ENCODE peak calls at places on chromosomes 2 and 18, in five cellular contexts. Z, R, E, Q and T are unnamed samples. For H3K27me3, the result is how much of the 10 kb centered on the place peaks cover.

GRCh38 chr2:72915907-72916742 is 1.2 kb upstream of the EMX1 start:
- DNase-seq in Q (peak), Z (no peak), E (peak), R (peak), T (no peak)

GRCh38 chr2:212484563-212485080 is 54.0 kb downstream of the ERBB4 start:
- DNase-seq in E (peak), Q (no peak), R (no peak), Z (no peak), T (no peak)

GRCh38 chr2:64111426-64111825 is 32.8 kb downstream of the PELI1 start:
- DNase-seq in Q (no peak), R (no peak), Z (no peak), E (no peak), T (no peak)

GRCh38 chr2:144323946-144324345 is 196.0 kb downstream of the ZEB2 start:
- DNase-seq in E (no peak), Z (no peak), R (no peak), Q (no peak), T (no peak)

GRCh38 chr2:64485961-64486360 is 32.0 kb downstream of the LGALSL start:
- DNase-seq in Q (peak), Z (no peak), R (no peak), E (peak), T (no peak)

GRCh38 chr2:29528891-29529520 is 392.4 kb downstream of the ALK start:
- DNase-seq in R (no peak), Q (no peak), E (no peak), Z (no peak), T (no peak)

GRCh38 chr2:172674034-172674967 is 61.3 kb upstream of the RAPGEF4 start:
- DNase-seq in E (peak), R (peak), Z (no peak), Q (no peak), T (no peak)

GRCh38 chr2:126187665-126188064 is 468.3 kb upstream of the GYPC start:
- DNase-seq in Z (no peak), R (no peak), E (no peak), Q (no peak), T (no peak)

GRCh38 chr2:102120261-102121259 is 22.0 kb upstream of the IL1R1 start:
- DNase-seq in R (no peak), Z (no peak), Q (no peak), E (no peak), T (no peak)

GRCh38 chr2:120441351-120441700 is 95.4 kb downstream of the INHBB start:
- DNase-seq in R (no peak), Q (no peak), Z (no peak), E (no peak), T (no peak)

GRCh38 chr2:230794472-230794871 is 70.3 kb upstream of the ITM2C start:
- DNase-seq in Z (no peak), E (no peak), R (no peak), Q (no peak), T (peak)

GRCh38 chr2:214077727-214078126 is 333.1 kb upstream of the VWC2L start:
- DNase-seq in Z (no peak), E (no peak), Q (no peak), R (no peak), T (no peak)

GRCh38 chr2:173221937-173222594 is 132.6 kb upstream of the CDCA7 start:
- DNase-seq in R (no peak), Z (no peak), E (no peak), Q (no peak), T (no peak)

GRCh38 chr2:206876176-206876575 is 63.1 kb upstream of the CPO start:
- DNase-seq in E (peak), R (no peak), Q (no peak), Z (no peak), T (no peak)

GRCh38 chr2:241898681-241899270 is 29.2 kb downstream of the RTP5 start:
- DNase-seq in Z (no peak), E (no peak), Q (peak), R (no peak), T (no peak)

GRCh38 chr18:25351773-25352628 is at the start of gene ZNF521:
- DNase-seq in Z (peak), E (peak), R (peak), Q (peak), T (no peak)

GRCh38 chr2:172120118-172120517 is 17.4 kb upstream of the DLX2 start:
- DNase-seq in Q (no peak), R (no peak), E (no peak), Z (no peak), T (no peak)

GRCh38 chr2:23385748-23386421 is 906 bp downstream of the KLHL29 start:
- DNase-seq in E (peak), Q (no peak), R (no peak), Z (peak), T (no peak)

GRCh38 chr2:144701259-144701658 is 181.3 kb upstream of the ZEB2 start:
- DNase-seq in R (no peak), Q (no peak), Z (no peak), E (no peak), T (no peak)

GRCh38 chr2:111227716-111228141 is 107.0 kb downstream of the BCL2L11 start:
- DNase-seq in Z (no peak), E (peak), Q (no peak), R (no peak), T (no peak)

GRCh38 chr2:26721267-26722032 is 28.9 kb downstream of the KCNK3 start:
- DNase-seq in Z (no peak), Q (no peak), E (peak), R (no peak), T (no peak)

GRCh38 chr2:68689553-68690537 is 44.8 kb upstream of the ARHGAP25 start:
- DNase-seq in Z (no peak), E (no peak), R (no peak), Q (no peak), T (no peak)

GRCh38 chr2:58419983-58420382 is 178.9 kb upstream of the FANCL start:
- DNase-seq in Q (no peak), E (no peak), Z (no peak), R (no peak), T (no peak)

GRCh38 chr2:64463784-64464183 is 9.8 kb downstream of the LGALSL start:
- DNase-seq in R (no peak), Q (no peak), Z (no peak), E (peak), T (no peak)

GRCh38 chr2:66929632-66930385 is 467.3 kb upstream of the ETAA1 start:
- DNase-seq in Z (peak), E (no peak), Q (peak), R (no peak), T (no peak)

GRCh38 chr18:70256994-70257393 is 31.9 kb upstream of the SOCS6 start:
- DNase-seq in Z (no peak), E (no peak), Q (no peak), R (no peak), T (no peak)

GRCh38 chr2:97911922-97912575 is 83.7 kb downstream of the TMEM131 start:
- DNase-seq in Z (no peak), R (no peak), Q (no peak), E (no peak), T (no peak)

GRCh38 chr18:24674236-24675004 is 214.0 kb downstream of the HRH4 start:
- DNase-seq in E (no peak), R (no peak), Z (no peak), Q (no peak), T (no peak)

GRCh38 chr18:33231474-33232317 is 208.8 kb downstream of the CCDC178 start:
- DNase-seq in R (peak), Z (peak), E (peak), Q (peak), T (peak)

GRCh38 chr2:47249427-47249826 is 94.3 kb upstream of the STPG4 start:
- DNase-seq in Q (no peak), Z (no peak), E (no peak), R (no peak), T (no peak)

GRCh38 chr2:18169121-18169786 is 290.8 kb downstream of the KCNS3 start:
- DNase-seq in E (no peak), Z (no peak), Q (no peak), R (no peak), T (no peak)

GRCh38 chr2:227674485-227674884 is 7.9 kb downstream of the SCYGR5 start:
- DNase-seq in R (no peak), Z (no peak), Q (no peak), E (no peak), T (no peak)

GRCh38 chr18:3624818-3625716 is 175.1 kb downstream of the TGIF1 start:
- DNase-seq in Q (peak), R (no peak), Z (no peak), E (peak), T (peak)

GRCh38 chr2:71466301-71467179 is 13.2 kb downstream of the DYSF start:
- DNase-seq in Q (no peak), R (no peak), Z (no peak), E (peak), T (no peak)

GRCh38 chr2:107412981-107413380 is 413.7 kb upstream of the RGPD4 start:
- DNase-seq in R (no peak), Q (no peak), Z (no peak), E (no peak), T (no peak)

GRCh38 chr18:57727952-57728807 is 74.9 kb downstream of the ATP8B1 start:
- DNase-seq in Z (peak), Q (no peak), R (no peak), E (no peak), T (no peak)

GRCh38 chr2:58644992-58645391 is 403.9 kb upstream of the FANCL start:
- DNase-seq in R (no peak), E (no peak), Z (no peak), Q (no peak), T (no peak)

GRCh38 chr2:178479758-178480226 is 465 bp upstream of the PLEKHA3 start:
- DNase-seq in R (no peak), Z (no peak), E (no peak), Q (peak), T (no peak)

GRCh38 chr2:30611572-30611971 is 164.5 kb downstream of the LCLAT1 start:
- DNase-seq in R (no peak), Q (no peak), E (no peak), Z (no peak), T (no peak)

GRCh38 chr2:28436525-28437051 is 43.9 kb downstream of the FOSL2 start:
- DNase-seq in Z (no peak), E (no peak), R (no peak), Q (peak), T (no peak)

GRCh38 chr2:118167026-118167425 is 78.8 kb downstream of the INSIG2 start:
- DNase-seq in Q (no peak), E (no peak), R (no peak), Z (no peak), T (no peak)
- H3K4me3 ChIP-seq in Q (no peak), E (no peak), R (no peak), Z (no peak), T (no peak)

DNA sequence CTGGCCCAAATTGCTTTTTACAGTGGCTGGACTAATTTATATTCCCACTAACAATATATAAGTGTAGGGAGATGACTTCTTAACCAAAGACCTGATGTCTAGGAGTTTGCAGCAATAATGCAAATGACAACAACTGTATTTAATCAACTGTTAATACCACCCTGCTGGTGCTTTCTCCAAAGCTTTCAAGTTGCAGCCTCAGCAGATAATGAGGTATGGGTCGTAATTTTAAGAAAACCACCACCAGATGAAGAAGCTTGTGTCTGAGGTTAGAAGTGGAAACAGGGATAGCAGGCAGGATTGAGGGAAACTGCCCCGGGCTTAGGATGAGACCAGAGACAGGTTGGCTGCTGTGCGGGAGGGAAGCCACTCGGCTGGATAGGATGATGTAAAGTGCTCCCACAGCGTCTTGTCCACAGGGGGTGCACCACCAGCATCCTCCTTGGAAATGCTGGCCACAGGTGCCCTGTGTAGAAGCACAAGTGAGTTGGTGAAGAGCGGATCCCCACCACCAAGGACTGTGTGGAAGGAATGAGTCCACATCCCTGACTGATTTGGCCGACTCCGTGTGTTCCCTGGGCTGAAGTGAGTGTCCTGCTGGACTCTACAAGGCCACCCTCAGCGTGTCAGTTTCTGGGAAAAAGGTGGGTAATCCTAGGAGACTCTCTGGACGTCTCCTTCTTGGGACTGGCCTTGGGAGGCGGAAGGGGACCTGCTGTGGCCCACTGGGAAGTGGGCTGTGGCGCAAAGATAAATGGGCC is 76.1 kb upstream of the SMAD2 start:
- DNase-seq in R (no peak), E (no peak), Q (no peak), Z (no peak), T (no peak)
- H3K27me3 ChIP-seq in R (under half), E (under half), Q (under half), Z (under half), T (under half)

GRCh38 chr2:200713003-200713703 is 98.6 kb upstream of the BZW1 start:
- DNase-seq in R (peak), Q (peak), E (peak), Z (peak), T (peak)
- H3K4me3 ChIP-seq in R (peak), Q (peak), E (peak), Z (peak), T (peak)

GRCh38 chr2:170821631-170822291 is 5.1 kb downstream of the GAD1 start:
- DNase-seq in R (no peak), E (no peak), Z (no peak), Q (no peak), T (no peak)

GRCh38 chr2:170823800-170824153 is 7.1 kb downstream of the GAD1 start:
- DNase-seq in R (no peak), Z (no peak), Q (no peak), E (no peak), T (no peak)

GRCh38 chr2:170822885-170823799 is 6.5 kb downstream of the GAD1 start:
- DNase-seq in Z (no peak), E (peak), R (no peak), Q (no peak), T (no peak)

GRCh38 chr2:170822292-170822884 is 5.7 kb downstream of the GAD1 start:
- DNase-seq in R (peak), Z (no peak), Q (no peak), E (peak), T (no peak)

DNA sequence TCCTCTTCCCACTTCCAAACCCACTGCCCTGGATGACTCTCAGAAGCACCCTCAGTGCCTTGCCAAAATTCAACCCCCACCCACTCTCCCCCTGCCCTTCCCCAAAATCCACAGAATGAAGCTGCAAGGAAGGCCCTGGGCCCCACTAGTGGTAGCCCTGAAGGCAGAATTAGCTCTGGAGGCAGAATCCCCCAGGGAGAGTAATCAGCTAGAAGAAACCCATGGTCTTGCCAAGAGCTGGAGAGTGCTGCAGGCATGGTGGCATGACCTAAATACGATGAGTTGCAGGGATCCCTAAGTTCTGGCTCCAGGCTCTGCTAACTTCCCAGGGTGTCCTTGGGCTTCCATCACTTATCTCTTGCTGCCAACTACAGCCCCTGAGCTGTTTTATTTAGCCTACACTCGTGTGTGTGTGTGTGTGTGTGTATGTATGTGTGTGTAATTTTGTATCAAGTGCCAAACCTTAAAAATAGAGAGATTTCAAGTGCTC is 7.9 kb downstream of the GAD1 start:
- DNase-seq in Q (no peak), R (no peak), E (no peak), Z (no peak), T (no peak)
- H3K27me3 ChIP-seq in Q (under half), R (under half), E (under half), Z (under half), T (under half)